ENCODE peak calls at places on chromosomes 3 and 15, in ten cellular contexts. One of them, this sample, is unnamed.

GRCh38 chr3:67674055-67674454 is 19.6 kb upstream of the SUCLG2 start:
- DNase-seq in heart right ventricle: no peak
- DNase-seq in DMS153: no peak
- DNase-seq in T-helper 17 cell: no peak
- DNase-seq in CD4-positive, alpha-beta T cell: no peak
- DNase-seq in adrenal gland: no peak
- DNase-seq in naive thymus-derived CD8-positive, alpha-beta T cell: no peak
- DNase-seq in uterus: no peak
- DNase-seq in midbrain: no peak
- DNase-seq in myocyte: no peak
- DNase-seq in this sample: no peak

GRCh38 chr15:37793851-37794250 is 140.6 kb upstream of the TMCO5A start:
- DNase-seq in heart right ventricle: no peak
- DNase-seq in DMS153: no peak
- DNase-seq in T-helper 17 cell: no peak
- DNase-seq in CD4-positive, alpha-beta T cell: no peak
- DNase-seq in adrenal gland: no peak
- DNase-seq in naive thymus-derived CD8-positive, alpha-beta T cell: no peak
- DNase-seq in uterus: no peak
- DNase-seq in midbrain: no peak
- DNase-seq in myocyte: no peak
- DNase-seq in this sample: no peak

GRCh38 chr3:196175116-196175625 is 36.0 kb downstream of the ZDHHC19 start:
- DNase-seq in heart right ventricle: no peak
- DNase-seq in DMS153: no peak
- DNase-seq in T-helper 17 cell: no peak
- DNase-seq in CD4-positive, alpha-beta T cell: no peak
- DNase-seq in adrenal gland: no peak
- DNase-seq in naive thymus-derived CD8-positive, alpha-beta T cell: no peak
- DNase-seq in uterus: no peak
- DNase-seq in midbrain: no peak
- DNase-seq in myocyte: no peak
- DNase-seq in this sample: no peak

GRCh38 chr15:42619641-42620371 is 44.4 kb downstream of the STARD9 start:
- DNase-seq in heart right ventricle: no peak
- DNase-seq in DMS153: no peak
- DNase-seq in T-helper 17 cell: no peak
- DNase-seq in CD4-positive, alpha-beta T cell: no peak
- DNase-seq in adrenal gland: no peak
- DNase-seq in naive thymus-derived CD8-positive, alpha-beta T cell: no peak
- DNase-seq in uterus: no peak
- DNase-seq in midbrain: no peak
- DNase-seq in myocyte: no peak
- DNase-seq in this sample: no peak

GRCh38 chr15:41417812-41418211 is 917 bp downstream of the RTF1 start:
- DNase-seq in heart right ventricle: no peak
- DNase-seq in DMS153: no peak
- DNase-seq in T-helper 17 cell: no peak
- DNase-seq in CD4-positive, alpha-beta T cell: no peak
- DNase-seq in adrenal gland: no peak
- DNase-seq in naive thymus-derived CD8-positive, alpha-beta T cell: no peak
- DNase-seq in uterus: no peak
- DNase-seq in midbrain: no peak
- DNase-seq in myocyte: no peak
- DNase-seq in this sample: no peak

GRCh38 chr3:123116116-123116515 is 49.3 kb downstream of the PDIA5 start:
- DNase-seq in heart right ventricle: no peak
- DNase-seq in DMS153: no peak
- DNase-seq in T-helper 17 cell: no peak
- DNase-seq in CD4-positive, alpha-beta T cell: no peak
- DNase-seq in adrenal gland: no peak
- DNase-seq in naive thymus-derived CD8-positive, alpha-beta T cell: no peak
- DNase-seq in uterus: no peak
- DNase-seq in midbrain: no peak
- DNase-seq in myocyte: no peak
- DNase-seq in this sample: no peak

GRCh38 chr3:61353353-61353752 is 102.1 kb upstream of the FHIT start:
- DNase-seq in heart right ventricle: no peak
- DNase-seq in DMS153: no peak
- DNase-seq in T-helper 17 cell: no peak
- DNase-seq in CD4-positive, alpha-beta T cell: no peak
- DNase-seq in adrenal gland: no peak
- DNase-seq in naive thymus-derived CD8-positive, alpha-beta T cell: no peak
- DNase-seq in uterus: no peak
- DNase-seq in midbrain: peak; percentile 64
- DNase-seq in myocyte: no peak
- DNase-seq in this sample: no peak

GRCh38 chr3:100482181-100482580 is 10.2 kb upstream of the TMEM45A start:
- DNase-seq in heart right ventricle: no peak
- DNase-seq in DMS153: no peak
- DNase-seq in T-helper 17 cell: no peak
- DNase-seq in CD4-positive, alpha-beta T cell: no peak
- DNase-seq in adrenal gland: no peak
- DNase-seq in naive thymus-derived CD8-positive, alpha-beta T cell: no peak
- DNase-seq in uterus: no peak
- DNase-seq in midbrain: no peak
- DNase-seq in myocyte: no peak
- DNase-seq in this sample: no peak

GRCh38 chr3:170056710-170057454 is 19.1 kb downstream of the GPR160 start:
- DNase-seq in heart right ventricle: no peak
- DNase-seq in DMS153: no peak
- DNase-seq in T-helper 17 cell: no peak
- DNase-seq in CD4-positive, alpha-beta T cell: no peak
- DNase-seq in adrenal gland: no peak
- DNase-seq in naive thymus-derived CD8-positive, alpha-beta T cell: no peak
- DNase-seq in uterus: no peak
- DNase-seq in midbrain: no peak
- DNase-seq in myocyte: no peak
- DNase-seq in this sample: no peak

GRCh38 chr15:41417418-41417811 is 520 bp downstream of the RTF1 start:
- DNase-seq in heart right ventricle: no peak
- DNase-seq in DMS153: no peak
- DNase-seq in T-helper 17 cell: peak; percentile 25
- DNase-seq in CD4-positive, alpha-beta T cell: no peak
- DNase-seq in adrenal gland: peak; percentile 37
- DNase-seq in naive thymus-derived CD8-positive, alpha-beta T cell: no peak
- DNase-seq in uterus: peak; percentile 32
- DNase-seq in midbrain: no peak
- DNase-seq in myocyte: peak; percentile 42
- DNase-seq in this sample: peak; percentile 32

GRCh38 chr15:31256385-31257265 is 70.0 kb upstream of the KLF13 start:
- DNase-seq in heart right ventricle: no peak
- DNase-seq in DMS153: no peak
- DNase-seq in T-helper 17 cell: no peak
- DNase-seq in CD4-positive, alpha-beta T cell: no peak
- DNase-seq in adrenal gland: no peak
- DNase-seq in naive thymus-derived CD8-positive, alpha-beta T cell: no peak
- DNase-seq in uterus: no peak
- DNase-seq in midbrain: no peak
- DNase-seq in myocyte: peak; percentile 41
- DNase-seq in this sample: no peak

GRCh38 chr3:139309880-139310279 is 33.9 kb upstream of the MRPS22 start:
- DNase-seq in heart right ventricle: no peak
- DNase-seq in DMS153: no peak
- DNase-seq in T-helper 17 cell: no peak
- DNase-seq in CD4-positive, alpha-beta T cell: no peak
- DNase-seq in adrenal gland: peak; percentile 69
- DNase-seq in naive thymus-derived CD8-positive, alpha-beta T cell: no peak
- DNase-seq in uterus: no peak
- DNase-seq in midbrain: no peak
- DNase-seq in myocyte: peak; percentile 57
- DNase-seq in this sample: no peak

GRCh38 chr15:78393137-78393536 is 44.9 kb upstream of the IREB2 start:
- DNase-seq in heart right ventricle: no peak
- DNase-seq in DMS153: no peak
- DNase-seq in T-helper 17 cell: no peak
- DNase-seq in CD4-positive, alpha-beta T cell: no peak
- DNase-seq in adrenal gland: no peak
- DNase-seq in naive thymus-derived CD8-positive, alpha-beta T cell: no peak
- DNase-seq in uterus: no peak
- DNase-seq in midbrain: no peak
- DNase-seq in myocyte: no peak
- DNase-seq in this sample: no peak

GRCh38 chr3:110568246-110568645 is 503.4 kb upstream of the NECTIN3 start:
- DNase-seq in heart right ventricle: no peak
- DNase-seq in DMS153: no peak
- DNase-seq in T-helper 17 cell: no peak
- DNase-seq in CD4-positive, alpha-beta T cell: no peak
- DNase-seq in adrenal gland: no peak
- DNase-seq in naive thymus-derived CD8-positive, alpha-beta T cell: no peak
- DNase-seq in uterus: no peak
- DNase-seq in midbrain: no peak
- DNase-seq in myocyte: peak; percentile 57
- DNase-seq in this sample: no peak

GRCh38 chr3:23490459-23490858 is 287.3 kb downstream of the UBE2E2 start:
- DNase-seq in heart right ventricle: no peak
- DNase-seq in DMS153: no peak
- DNase-seq in T-helper 17 cell: no peak
- DNase-seq in CD4-positive, alpha-beta T cell: no peak
- DNase-seq in adrenal gland: no peak
- DNase-seq in naive thymus-derived CD8-positive, alpha-beta T cell: no peak
- DNase-seq in uterus: no peak
- DNase-seq in midbrain: no peak
- DNase-seq in myocyte: peak; percentile 28
- DNase-seq in this sample: no peak